ENCODE peak calls at places on chromosomes 12 and 14, in four cellular contexts. One of them, this sample, is unnamed.

GRCh38 chr12:75750950-75751349 is 239.5 kb upstream of the KRR1 start:
- DNase-seq in T-helper 2 cell: no peak
- DNase-seq in activated CD8-positive, alpha-beta memory T cell treated with anti-CD3 and anti-CD28 coated beads, Interleukin-2, amount 50 U/mL, for 48 hours: no peak
- DNase-seq in Right ventricle myocardium superior: no peak
- DNase-seq in this sample: no peak

GRCh38 chr14:20515846-20516245 is 10.5 kb downstream of the RNASE10 start:
- DNase-seq in T-helper 2 cell: no peak
- DNase-seq in activated CD8-positive, alpha-beta memory T cell treated with anti-CD3 and anti-CD28 coated beads, Interleukin-2, amount 50 U/mL, for 48 hours: no peak
- DNase-seq in Right ventricle myocardium superior: no peak
- DNase-seq in this sample: no peak

GRCh38 chr14:51872396-51872795 is 12.0 kb downstream of the GNG2 start:
- DNase-seq in T-helper 2 cell: no peak
- DNase-seq in activated CD8-positive, alpha-beta memory T cell treated with anti-CD3 and anti-CD28 coated beads, Interleukin-2, amount 50 U/mL, for 48 hours: no peak
- DNase-seq in Right ventricle myocardium superior: no peak
- DNase-seq in this sample: no peak

GRCh38 chr12:111288771-111289170 is 80.1 kb downstream of the PHETA1 start:
- DNase-seq in T-helper 2 cell: no peak
- DNase-seq in activated CD8-positive, alpha-beta memory T cell treated with anti-CD3 and anti-CD28 coated beads, Interleukin-2, amount 50 U/mL, for 48 hours: no peak
- DNase-seq in Right ventricle myocardium superior: no peak
- DNase-seq in this sample: no peak

GRCh38 chr12:56636118-56636674 is 6.1 kb upstream of the BAZ2A start:
- DNase-seq in T-helper 2 cell: peak
- DNase-seq in activated CD8-positive, alpha-beta memory T cell treated with anti-CD3 and anti-CD28 coated beads, Interleukin-2, amount 50 U/mL, for 48 hours: peak
- DNase-seq in Right ventricle myocardium superior: peak
- DNase-seq in this sample: peak

GRCh38 chr14:30621954-30622830 is at the start of gene SCFD1:
- DNase-seq in T-helper 2 cell: peak
- DNase-seq in activated CD8-positive, alpha-beta memory T cell treated with anti-CD3 and anti-CD28 coated beads, Interleukin-2, amount 50 U/mL, for 48 hours: peak
- DNase-seq in Right ventricle myocardium superior: peak
- DNase-seq in this sample: peak

GRCh38 chr12:131797588-131797934 is 30.6 kb upstream of the MMP17 start:
- DNase-seq in T-helper 2 cell: no peak
- DNase-seq in activated CD8-positive, alpha-beta memory T cell treated with anti-CD3 and anti-CD28 coated beads, Interleukin-2, amount 50 U/mL, for 48 hours: no peak
- DNase-seq in Right ventricle myocardium superior: no peak
- DNase-seq in this sample: no peak

GRCh38 chr14:68688872-68689371 is 103.9 kb downstream of the ZFP36L1 start:
- DNase-seq in T-helper 2 cell: no peak
- DNase-seq in activated CD8-positive, alpha-beta memory T cell treated with anti-CD3 and anti-CD28 coated beads, Interleukin-2, amount 50 U/mL, for 48 hours: no peak
- DNase-seq in Right ventricle myocardium superior: no peak
- DNase-seq in this sample: no peak

GRCh38 chr14:49250517-49250916 is 335.7 kb downstream of the RPS29 start:
- DNase-seq in T-helper 2 cell: no peak
- DNase-seq in activated CD8-positive, alpha-beta memory T cell treated with anti-CD3 and anti-CD28 coated beads, Interleukin-2, amount 50 U/mL, for 48 hours: no peak
- DNase-seq in Right ventricle myocardium superior: no peak
- DNase-seq in this sample: no peak

GRCh38 chr14:73755434-73756014 is 41.3 kb upstream of the PNMA1 start:
- DNase-seq in T-helper 2 cell: no peak
- DNase-seq in activated CD8-positive, alpha-beta memory T cell treated with anti-CD3 and anti-CD28 coated beads, Interleukin-2, amount 50 U/mL, for 48 hours: no peak
- DNase-seq in Right ventricle myocardium superior: no peak
- DNase-seq in this sample: no peak

GRCh38 chr14:34301107-34301734 is 160.8 kb downstream of the SPTSSA start:
- DNase-seq in T-helper 2 cell: no peak
- DNase-seq in activated CD8-positive, alpha-beta memory T cell treated with anti-CD3 and anti-CD28 coated beads, Interleukin-2, amount 50 U/mL, for 48 hours: no peak
- DNase-seq in Right ventricle myocardium superior: no peak
- DNase-seq in this sample: no peak

GRCh38 chr12:4201333-4202105 is 72.0 kb upstream of the CCND2 start:
- DNase-seq in T-helper 2 cell: no peak
- DNase-seq in activated CD8-positive, alpha-beta memory T cell treated with anti-CD3 and anti-CD28 coated beads, Interleukin-2, amount 50 U/mL, for 48 hours: no peak
- DNase-seq in Right ventricle myocardium superior: no peak
- DNase-seq in this sample: no peak

This sample was measured in left cardiac atrium.